ENCODE peak calls at places on chromosome 16, in ten cellular contexts. H is upper lobe of left lung, F is esophagus muscularis mucosa, N is heart left ventricle, D is tibial nerve, Q is adrenal gland, O is HCT116, R is IMR-90, W is gastrocnemius medialis, G is ovary. L is an unnamed sample.

GRCh38 chr16:49489686-49490320 is 116.2 kb downstream of the C16orf78 start:
- DNase-seq in H (no peak), F (no peak), N (no peak), D (no peak), Q (no peak), O (no peak), R (no peak), W (no peak), G (no peak), L (no peak)

GRCh38 chr16:85393674-85394510 is 219.2 kb upstream of the GSE1 start:
- DNase-seq in H (peak), F (no peak), N (peak), D (peak), Q (peak), O (no peak), R (peak), W (no peak), G (peak), L (peak)

GRCh38 chr16:87414251-87414680 is 22.1 kb downstream of the MAP1LC3B start:
- DNase-seq in H (no peak), F (no peak), N (no peak), D (no peak), Q (no peak), O (no peak), R (no peak), W (no peak), G (peak), L (no peak)

GRCh38 chr16:65763640-65764305 is 602.7 kb upstream of the CDH5 start:
- DNase-seq in H (no peak), F (no peak), N (no peak), D (no peak), Q (no peak), O (no peak), R (no peak), W (no peak), G (no peak), L (no peak)

GRCh38 chr16:783404-784161 is 4.6 kb downstream of the RPUSD1 start:
- DNase-seq in H (no peak), F (no peak), N (no peak), D (no peak), Q (peak), O (no peak), R (peak), W (no peak), G (peak), L (no peak)

GRCh38 chr16:47045023-47045422 is 71.5 kb upstream of the DNAJA2 start:
- DNase-seq in H (no peak), F (no peak), N (no peak), D (no peak), Q (no peak), O (no peak), R (no peak), W (no peak), G (no peak), L (no peak)

GRCh38 chr16:75789237-75789636 is 62.9 kb upstream of the CPHXL start:
- DNase-seq in H (no peak), F (no peak), N (no peak), D (no peak), Q (no peak), O (peak), R (peak), W (no peak), G (no peak), L (peak)

GRCh38 chr16:4673387-4674046 is 19.8 kb upstream of the NUDT16L1 start:
- DNase-seq in H (no peak), F (no peak), N (peak), D (no peak), Q (no peak), O (no peak), R (no peak), W (no peak), G (no peak), L (no peak)

GRCh38 chr16:85358704-85359146 is 246.5 kb upstream of the CIBAR2 start:
- DNase-seq in H (no peak), F (no peak), N (no peak), D (no peak), Q (peak), O (no peak), R (no peak), W (no peak), G (no peak), L (no peak)

GRCh38 chr16:59060212-59060611 is 326.1 kb upstream of the GOT2 start:
- DNase-seq in H (no peak), F (no peak), N (no peak), D (no peak), Q (no peak), O (no peak), R (peak), W (no peak), G (no peak), L (no peak)

GRCh38 chr16:11004957-11005610 is 60.7 kb downstream of the CLEC16A start:
- DNase-seq in H (no peak), F (no peak), N (no peak), D (no peak), Q (no peak), O (no peak), R (peak), W (no peak), G (no peak), L (no peak)

GRCh38 chr16:85328665-85329058 is 216.4 kb upstream of the CIBAR2 start:
- DNase-seq in H (no peak), F (no peak), N (peak), D (no peak), Q (no peak), O (no peak), R (no peak), W (no peak), G (peak), L (no peak)

GRCh38 chr16:2779978-2780898 is 3.2 kb upstream of the ELOB start:
- DNase-seq in H (no peak), F (no peak), N (no peak), D (no peak), Q (no peak), O (no peak), R (no peak), W (no peak), G (no peak), L (no peak)

GRCh38 chr16:1610841-1611653 is 825 bp downstream of the IFT140 start:
- DNase-seq in H (no peak), F (no peak), N (no peak), D (no peak), Q (peak), O (no peak), R (no peak), W (no peak), G (peak), L (no peak)

GRCh38 chr16:1825864-1826690 is 548 bp downstream of the HAGH start:
- DNase-seq in H (peak), F (peak), N (peak), D (no peak), Q (peak), O (no peak), R (peak), W (peak), G (peak), L (peak)

GRCh38 chr16:57001026-57001669 is 11.8 kb downstream of the NLRC5 start:
- DNase-seq in H (no peak), F (no peak), N (peak), D (no peak), Q (no peak), O (no peak), R (no peak), W (no peak), G (no peak), L (no peak)

GRCh38 chr16:27639588-27640276 is 89.8 kb downstream of the KATNIP start:
- DNase-seq in H (no peak), F (no peak), N (no peak), D (no peak), Q (peak), O (peak), R (peak), W (no peak), G (no peak), L (peak)

GRCh38 chr16:4089811-4090293 is 26.4 kb downstream of the ADCY9 start:
- DNase-seq in H (peak), F (no peak), N (no peak), D (no peak), Q (no peak), O (no peak), R (no peak), W (peak), G (no peak), L (no peak)

GRCh38 chr16:79698341-79698753 is 97.8 kb upstream of the MAF start:
- DNase-seq in H (no peak), F (peak), N (no peak), D (no peak), Q (peak), O (no peak), R (peak), W (no peak), G (no peak), L (no peak)

GRCh38 chr16:85916141-85916890 is 17.4 kb downstream of the IRF8 start:
- DNase-seq in H (peak), F (no peak), N (peak), D (no peak), Q (peak), O (no peak), R (no peak), W (no peak), G (no peak), L (no peak)

GRCh38 chr16:63461248-63461841 is 1425.1 kb upstream of the CDH8 start:
- DNase-seq in H (no peak), F (no peak), N (no peak), D (no peak), Q (peak), O (no peak), R (peak), W (no peak), G (peak), L (no peak)

GRCh38 chr16:85613609-85614337 is 651 bp downstream of the GSE1 start:
- DNase-seq in H (peak), F (no peak), N (peak), D (peak), Q (peak), O (no peak), R (no peak), W (no peak), G (peak), L (no peak)

GRCh38 chr16:64724339-64724738 is 397.5 kb downstream of the CDH11 start:
- DNase-seq in H (no peak), F (no peak), N (no peak), D (no peak), Q (no peak), O (no peak), R (no peak), W (no peak), G (no peak), L (no peak)

GRCh38 chr16:22728167-22728836 is 85.7 kb upstream of the HS3ST2 start:
- DNase-seq in H (no peak), F (no peak), N (no peak), D (no peak), Q (no peak), O (no peak), R (no peak), W (no peak), G (no peak), L (no peak)

GRCh38 chr16:55735120-55735781 is 79.5 kb downstream of the SLC6A2 start:
- DNase-seq in H (no peak), F (no peak), N (no peak), D (no peak), Q (no peak), O (no peak), R (no peak), W (no peak), G (no peak), L (no peak)

GRCh38 chr16:74607310-74607966 is 524 bp upstream of the GLG1 start:
- DNase-seq in H (no peak), F (no peak), N (no peak), D (no peak), Q (no peak), O (no peak), R (no peak), W (no peak), G (no peak), L (no peak)

GRCh38 chr16:68335175-68335574 is 24.4 kb downstream of the PRMT7 start:
- DNase-seq in H (no peak), F (no peak), N (no peak), D (no peak), Q (no peak), O (no peak), R (peak), W (no peak), G (no peak), L (no peak)
- TF ChIP-seq POLR2A in H (no peak), F (no peak), N (no peak), D (no peak), Q (no peak), O (no peak), R (no peak), W (no peak), G (no peak), L (no peak)

GRCh38 chr16:67454852-67455251 is 23.9 kb downstream of the HSD11B2 start:
- DNase-seq in H (no peak), F (no peak), N (no peak), D (no peak), Q (no peak), O (no peak), R (no peak), W (no peak), G (no peak), L (no peak)
- TF ChIP-seq POLR2A in H (no peak), F (no peak), N (no peak), D (no peak), Q (no peak), O (no peak), R (no peak), W (no peak), G (no peak), L (no peak)

DNA sequence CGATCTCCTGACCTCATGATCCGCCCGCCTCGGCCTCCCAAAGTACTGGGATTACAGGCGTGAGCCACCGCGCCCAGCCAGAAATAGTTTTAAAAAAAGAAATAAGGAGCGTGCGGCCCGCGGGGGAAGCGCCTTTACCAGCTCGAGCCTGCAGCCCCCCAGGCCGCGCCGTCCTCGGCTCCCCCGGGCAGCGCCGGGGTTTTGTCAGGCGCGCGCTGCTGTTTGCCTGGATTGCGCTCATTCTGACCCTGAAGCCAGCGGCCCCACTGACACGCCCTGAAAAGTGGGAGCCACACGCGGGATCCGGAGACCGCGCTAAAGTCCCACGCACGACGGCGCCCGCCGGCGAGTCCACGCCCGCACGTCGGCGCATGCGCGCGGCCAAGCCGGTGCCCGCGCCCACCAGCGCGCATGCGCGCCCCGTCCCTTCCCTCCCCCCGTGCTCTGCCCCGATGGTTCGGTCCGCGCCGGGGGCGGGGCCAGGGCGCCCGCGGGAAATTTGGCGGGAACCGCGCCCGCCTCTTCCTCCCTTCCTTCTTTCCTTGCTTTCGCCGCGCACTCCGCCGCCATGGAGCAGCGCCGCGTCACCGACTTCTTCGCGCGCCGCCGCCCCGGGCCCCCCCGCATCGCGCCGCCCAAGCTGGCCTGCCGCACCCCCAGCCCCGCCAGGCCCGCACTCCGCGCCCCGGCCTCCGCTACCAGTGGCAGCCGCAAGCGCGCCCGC is at the start of gene CDT1:
- DNase-seq in H (peak), F (no peak), N (peak), D (peak), Q (peak), O (peak), R (peak), W (peak), G (peak), L (peak)
- TF ChIP-seq POLR2A in H (peak), F (peak), N (peak), D (peak), Q (no peak), O (peak), R (peak), W (peak), G (peak), L (no peak)

GRCh38 chr16:8867483-8868271 is 1.1 kb downstream of the CARHSP1 start:
- DNase-seq in H (peak), F (no peak), N (no peak), D (peak), Q (peak), O (no peak), R (no peak), W (no peak), G (peak), L (no peak)

GRCh38 chr16:8866884-8867482 is 1.8 kb downstream of the CARHSP1 start:
- DNase-seq in H (no peak), F (no peak), N (no peak), D (no peak), Q (no peak), O (no peak), R (no peak), W (no peak), G (no peak), L (no peak)

GRCh38 chr16:8868272-8869211 is at the start of gene CARHSP1:
- DNase-seq in H (peak), F (peak), N (peak), D (peak), Q (peak), O (peak), R (peak), W (peak), G (peak), L (peak)

GRCh38 chr16:8872071-8872470 is 3.3 kb upstream of the CARHSP1 start:
- DNase-seq in H (no peak), F (no peak), N (no peak), D (no peak), Q (no peak), O (no peak), R (no peak), W (no peak), G (no peak), L (no peak)

GRCh38 chr16:8869212-8869987 is 594 bp upstream of the CARHSP1 start:
- DNase-seq in H (no peak), F (no peak), N (no peak), D (no peak), Q (no peak), O (no peak), R (no peak), W (no peak), G (no peak), L (no peak)
- TF ChIP-seq POLR2A in H (no peak), F (no peak), N (no peak), D (no peak), Q (no peak), O (no peak), R (no peak), W (no peak), G (no peak), L (no peak)

GRCh38 chr16:70715113-70715711 is 29.4 kb upstream of the MTSS2 start:
- DNase-seq in H (peak), F (no peak), N (peak), D (peak), Q (peak), O (no peak), R (peak), W (peak), G (peak), L (no peak)
- TF ChIP-seq POLR2A in H (no peak), F (no peak), N (no peak), D (no peak), Q (no peak), O (no peak), R (peak), W (peak), G (peak), L (no peak)

DNA sequence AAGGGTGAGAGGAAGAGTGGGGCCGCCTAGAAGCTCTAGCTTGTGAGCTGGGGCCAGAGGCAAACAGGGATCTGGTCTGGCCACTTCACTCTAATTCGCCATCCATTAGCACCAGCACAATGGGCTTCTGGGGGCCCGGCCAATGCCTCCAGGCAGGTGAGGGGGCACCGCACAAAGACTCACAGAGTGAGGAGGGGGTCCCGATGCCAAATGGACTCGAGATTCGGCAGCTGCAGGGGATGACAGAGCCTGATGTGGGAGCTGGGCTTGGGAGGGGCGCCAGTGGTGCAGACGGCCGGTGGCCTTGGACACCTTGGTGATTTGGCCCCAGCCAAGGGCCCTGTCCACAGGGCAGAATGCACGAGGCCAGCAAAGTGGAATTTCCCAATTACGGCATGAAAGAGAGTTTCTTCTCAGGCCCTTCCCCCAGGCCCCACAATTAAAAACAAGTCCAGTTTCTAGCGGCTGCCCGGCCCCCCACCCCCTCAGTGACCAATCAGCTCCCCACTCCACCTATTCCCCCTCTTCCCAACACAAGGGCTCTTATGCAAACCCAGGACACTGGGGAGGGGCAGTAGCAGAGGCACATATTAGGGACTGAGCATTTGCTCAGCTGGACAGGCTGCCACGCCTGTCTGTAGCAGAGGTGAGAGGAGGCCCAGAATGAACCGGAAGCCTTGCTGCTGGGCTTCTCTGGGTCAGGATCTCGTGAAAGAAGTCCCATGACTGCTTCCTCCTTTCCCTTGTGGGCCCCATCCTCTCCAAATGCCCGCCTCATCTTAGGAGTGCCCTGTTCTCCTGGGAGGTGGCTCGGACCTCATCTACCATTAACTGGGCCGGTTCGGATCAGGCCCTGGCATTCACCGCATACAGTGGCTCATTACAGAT is 39.4 kb upstream of the MTSS2 start:
- DNase-seq in H (peak), F (no peak), N (no peak), D (peak), Q (peak), O (no peak), R (no peak), W (peak), G (peak), L (no peak)
- TF ChIP-seq POLR2A in H (no peak), F (no peak), N (no peak), D (peak), Q (no peak), O (no peak), R (no peak), W (no peak), G (no peak), L (no peak)

L was measured in GM12891.